ENCODE peak calls at places on chromosomes 11 and 22, in eight cellular contexts. C is WERI-Rb-1, N is AG10803, R is fibroblast of the aortic adventitia, Z is heart right ventricle, D is cardiac muscle cell, V is fibroblast of mammary gland, U is Karpas-422. I is an unnamed sample.

GRCh38 chr22:46861968-46862367 is 99.5 kb downstream of the TBC1D22A start:
- DNase-seq in V (no peak), Z (no peak), R (no peak), U (no peak), N (no peak), D (no peak), C (no peak), I (no peak)

GRCh38 chr11:67441731-67442401 is 1.4 kb downstream of the CORO1B start:
- DNase-seq in V (no peak), D (no peak), Z (no peak), U (peak; percentile 73), N (no peak), C (no peak), R (no peak), I (no peak)

GRCh38 chr22:40486962-40487602 is 116.7 kb downstream of the SGSM3 start:
- DNase-seq in U (no peak), C (no peak), D (no peak), V (no peak), Z (no peak), R (no peak), N (no peak), I (no peak)

GRCh38 chr22:48870436-48870835 is 957.2 kb downstream of the BRD1 start:
- DNase-seq in N (no peak), V (no peak), Z (no peak), C (no peak), R (no peak), U (peak; percentile 30), D (no peak), I (no peak)

GRCh38 chr11:1153105-1153950 is 4.4 kb upstream of the MUC5AC start:
- DNase-seq in N (no peak), U (no peak), Z (no peak), D (no peak), R (no peak), V (no peak), C (peak; percentile 50), I (no peak)

GRCh38 chr11:31847761-31848160 is 36.6 kb upstream of the PAX6 start:
- DNase-seq in R (no peak), D (no peak), U (no peak), V (no peak), N (peak; percentile 12), Z (no peak), C (no peak), I (no peak)

GRCh38 chr22:20131856-20132685 is 467 bp downstream of the ZDHHC8 start:
- DNase-seq in R (no peak), V (peak; percentile 38), U (peak; percentile 54), Z (peak; percentile 38), D (no peak), N (peak; percentile 20), C (no peak), I (no peak)

GRCh38 chr22:35893698-35894097 is 134.9 kb downstream of the RBFOX2 start:
- DNase-seq in R (no peak), U (no peak), V (peak; percentile 77), D (peak; percentile 66), C (no peak), N (peak; percentile 22), Z (peak; percentile 65), I (no peak)

GRCh38 chr11:119371778-119372182 is 9.7 kb downstream of the USP2 start:
- DNase-seq in C (no peak), V (no peak), U (peak; percentile 72), N (no peak), Z (peak; percentile 57), D (no peak), R (no peak), I (no peak)

GRCh38 chr11:19715373-19715772 is 2.7 kb downstream of the NAV2 start:
- DNase-seq in N (peak; percentile 82), U (no peak), C (no peak), R (peak; percentile 91), Z (no peak), V (peak; percentile 96), D (peak; percentile 56), I (peak; percentile 46)

GRCh38 chr11:15236514-15236913 is 121.8 kb downstream of the INSC start:
- DNase-seq in D (no peak), Z (no peak), U (no peak), N (no peak), V (no peak), C (no peak), R (no peak), I (no peak)

GRCh38 chr11:10493041-10493663 is 38.1 kb downstream of the AMPD3 start:
- DNase-seq in N (no peak), U (no peak), V (no peak), R (no peak), Z (no peak), D (no peak), C (no peak), I (no peak)

GRCh38 chr11:69496631-69497220 is 15.3 kb downstream of the LINC01488 start:
- DNase-seq in N (no peak), C (no peak), D (no peak), R (no peak), U (no peak), V (no peak), Z (no peak), I (no peak)

GRCh38 chr11:62430350-62430749 is 11.5 kb downstream of the SCGB1A1 start:
- DNase-seq in Z (no peak), N (peak; percentile 93), C (no peak), R (peak; percentile 53), D (no peak), U (peak; percentile 21), V (peak; percentile 54), I (no peak)

GRCh38 chr22:48264586-48264985 is 1502.1 kb downstream of the TBC1D22A start:
- DNase-seq in U (no peak), C (no peak), N (no peak), Z (no peak), D (no peak), R (no peak), V (no peak), I (no peak)

GRCh38 chr11:17475666-17476316 is 854 bp downstream of the ABCC8 start:
- DNase-seq in R (no peak), V (no peak), N (no peak), C (peak; percentile 45), U (no peak), Z (no peak), D (no peak), I (no peak)
- H3K4me3 ChIP-seq in R (no peak overlapping the region), V (no peak overlapping the region), N (no peak overlapping the region), C (peak overlapping the region; percentile 76), U (no peak overlapping the region), Z (peak overlapping the region; percentile 55), D (peak overlapping the region; percentile 48), I (no peak overlapping the region)

DNA sequence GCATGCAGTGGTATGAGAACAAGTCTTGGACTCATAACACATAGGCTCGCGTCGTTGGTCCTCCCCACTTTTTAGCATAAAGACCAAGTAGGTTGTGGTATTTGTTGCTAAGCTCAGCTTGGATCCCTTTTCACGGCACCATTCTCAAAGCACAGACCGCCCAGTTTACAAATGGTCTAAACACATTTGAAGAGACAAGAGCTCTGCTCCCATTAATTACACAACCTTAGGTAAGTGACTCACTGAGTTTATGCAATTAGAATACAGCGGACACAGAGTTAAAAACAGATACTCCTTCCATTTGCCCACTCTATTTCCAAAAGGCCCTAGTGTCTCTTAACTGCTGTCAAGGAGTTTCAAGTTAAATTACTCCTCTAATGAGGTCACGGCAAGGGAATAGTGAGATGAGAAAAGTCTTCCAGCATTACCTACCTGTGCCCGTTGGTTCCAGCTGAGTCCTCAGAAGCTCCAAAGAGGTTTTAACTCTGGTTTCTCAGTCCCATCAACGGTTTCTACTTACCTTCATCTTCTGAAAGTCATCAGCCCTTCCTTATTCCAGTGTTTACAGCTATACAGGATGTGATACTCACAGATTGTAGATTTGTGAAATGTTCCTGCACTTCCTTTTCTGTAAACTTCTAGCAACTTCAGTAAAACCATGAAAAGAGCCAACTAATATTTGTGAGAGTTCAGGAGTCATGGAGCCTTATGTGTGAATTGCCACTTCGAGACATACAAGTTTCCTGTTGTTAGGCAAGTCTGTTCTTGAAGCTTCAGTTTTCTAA is at the start of gene MS4A6A:
- DNase-seq in C (no peak), N (no peak), R (no peak), V (no peak), D (no peak), U (no peak), Z (no peak), I (no peak)
- H3K4me3 ChIP-seq in C (no peak within 1 kb of the TSS), N (no peak within 1 kb of the TSS), R (no peak within 1 kb of the TSS), V (no peak within 1 kb of the TSS), D (no peak within 1 kb of the TSS), U (no peak within 1 kb of the TSS), Z (peak within 1 kb of the TSS; percentile 24), I (peak within 1 kb of the TSS; percentile 42)

DNA sequence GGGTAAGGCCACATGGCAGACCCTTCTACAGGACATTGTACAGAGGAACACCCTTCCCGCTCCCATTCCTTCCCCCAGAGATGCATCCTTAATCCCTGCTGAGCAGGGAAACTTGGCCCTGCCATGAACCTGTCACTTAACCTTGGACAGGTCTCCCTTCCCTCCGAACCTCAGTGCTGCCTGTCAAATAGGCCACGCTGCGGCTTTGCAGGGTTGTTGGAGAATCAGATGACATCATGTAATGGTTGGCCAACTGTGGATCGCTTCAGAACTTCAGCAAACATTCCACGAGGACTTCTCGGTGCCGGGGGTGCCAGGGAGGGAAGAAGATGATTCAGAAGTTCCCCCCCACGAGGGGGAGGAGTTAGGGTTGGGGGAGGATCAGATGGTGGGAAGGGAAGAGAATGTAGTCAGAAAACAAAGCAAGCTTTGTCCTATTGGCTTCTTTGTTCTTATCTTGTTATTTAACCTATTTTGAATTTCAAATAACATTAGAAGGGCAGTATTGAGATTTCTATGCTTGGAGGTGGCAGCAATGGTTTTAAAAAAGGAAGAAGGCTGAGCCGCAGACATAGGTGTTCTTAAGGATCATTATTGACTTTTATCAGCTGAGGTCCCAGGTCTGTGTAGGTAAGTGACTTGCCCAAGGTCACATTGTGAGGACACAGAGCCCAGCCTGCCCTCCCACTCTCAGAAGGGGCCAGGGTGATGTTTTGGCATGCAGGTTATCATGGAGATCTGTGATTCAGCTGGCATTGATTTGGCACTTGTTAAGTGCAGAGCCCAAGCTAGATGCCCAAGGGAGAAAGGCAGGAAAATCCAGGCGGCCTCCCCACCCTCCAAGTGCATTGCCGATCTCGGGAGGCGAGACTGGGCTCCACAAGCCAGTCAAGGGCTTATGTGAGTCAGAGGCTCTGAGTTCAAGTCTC is 3.1 kb downstream of the CDC42EP1 start:
- DNase-seq in N (peak; percentile 94), Z (peak; percentile 71), C (no peak), U (no peak), D (peak; percentile 97), R (peak; percentile 94), V (peak; percentile 94), I (peak; percentile 85)
- H3K4me3 ChIP-seq in N (peak overlapping the region; percentile 88), Z (peak overlapping the region; percentile 79), C (no peak overlapping the region), U (no peak overlapping the region), D (no peak overlapping the region), R (peak overlapping the region; percentile 47), V (peak overlapping the region; percentile 19), I (peak overlapping the region; percentile 5)

GRCh38 chr11:92391866-92392265 is 167.2 kb downstream of the FAT3 start:
- DNase-seq in V (peak; percentile 18), U (no peak), R (no peak), N (no peak), C (no peak), Z (no peak), D (no peak), I (no peak)

GRCh38 chr11:92397356-92397755 is 172.7 kb downstream of the FAT3 start:
- DNase-seq in N (no peak), V (no peak), C (peak; percentile 27), U (no peak), R (no peak), Z (no peak), D (no peak), I (no peak)

GRCh38 chr11:92393218-92393617 is 168.6 kb downstream of the FAT3 start:
- DNase-seq in D (no peak), U (no peak), Z (no peak), R (no peak), N (no peak), C (peak; percentile 20), V (no peak), I (no peak)

GRCh38 chr11:92399702-92400101 is 175.1 kb downstream of the FAT3 start:
- DNase-seq in U (no peak), C (peak; percentile 10), N (no peak), V (no peak), Z (no peak), R (no peak), D (no peak), I (no peak)

GRCh38 chr11:92396133-92396532 is 171.5 kb downstream of the FAT3 start:
- DNase-seq in U (no peak), C (no peak), R (no peak), Z (no peak), N (no peak), D (no peak), V (no peak), I (no peak)
- H3K4me3 ChIP-seq in U (no peak overlapping the region), C (no peak overlapping the region), R (no peak overlapping the region), Z (no peak overlapping the region), N (no peak overlapping the region), D (no peak overlapping the region), V (no peak overlapping the region), I (no peak overlapping the region)

I was measured in thoracic aorta.